ENCODE peak calls at places on chromosomes 2 and 18, in five cellular contexts. One of them, this sample, is unnamed.

GRCh38 chr2:166365239-166365638 is 10.5 kb downstream of the SCN9A start:
- DNase-seq in AG09319: no peak
- DNase-seq in pons: no peak
- DNase-seq in AG20443: no peak
- DNase-seq in effector memory CD8-positive, alpha-beta T cell: no peak
- DNase-seq in this sample: no peak

GRCh38 chr2:219962801-219963200 is 335.4 kb downstream of the SLC4A3 start:
- DNase-seq in AG09319: no peak
- DNase-seq in AG20443: no peak
- DNase-seq in effector memory CD8-positive, alpha-beta T cell: no peak
- DNase-seq in pons: no peak
- DNase-seq in this sample: no peak

GRCh38 chr2:204665771-204666170 is 120.5 kb downstream of the PARD3B start:
- DNase-seq in effector memory CD8-positive, alpha-beta T cell: no peak
- DNase-seq in AG09319: no peak
- DNase-seq in pons: no peak
- DNase-seq in AG20443: peak
- DNase-seq in this sample: no peak

GRCh38 chr2:27715318-27716165 is 51.9 kb downstream of the SLC4A1AP start:
- DNase-seq in AG20443: peak
- DNase-seq in pons: no peak
- DNase-seq in effector memory CD8-positive, alpha-beta T cell: no peak
- DNase-seq in AG09319: no peak
- DNase-seq in this sample: peak

GRCh38 chr2:79638410-79638809 is 125.6 kb downstream of the CTNNA2 start:
- DNase-seq in AG20443: no peak
- DNase-seq in effector memory CD8-positive, alpha-beta T cell: no peak
- DNase-seq in pons: no peak
- DNase-seq in AG09319: no peak
- DNase-seq in this sample: peak

GRCh38 chr2:212845941-212846340 is 305.5 kb downstream of the IKZF2 start:
- DNase-seq in effector memory CD8-positive, alpha-beta T cell: no peak
- DNase-seq in AG09319: no peak
- DNase-seq in AG20443: peak
- DNase-seq in pons: no peak
- DNase-seq in this sample: peak

GRCh38 chr2:171160119-171160629 is 519 bp downstream of the TLK1 start:
- DNase-seq in pons: peak
- DNase-seq in AG09319: peak
- DNase-seq in effector memory CD8-positive, alpha-beta T cell: peak
- DNase-seq in AG20443: peak
- DNase-seq in this sample: peak

GRCh38 chr2:167438206-167438605 is 549.9 kb downstream of the XIRP2 start:
- DNase-seq in AG09319: no peak
- DNase-seq in AG20443: no peak
- DNase-seq in pons: no peak
- DNase-seq in effector memory CD8-positive, alpha-beta T cell: no peak
- DNase-seq in this sample: peak

GRCh38 chr18:22132763-22133162 is 36.6 kb upstream of the GATA6 start:
- DNase-seq in effector memory CD8-positive, alpha-beta T cell: no peak
- DNase-seq in AG20443: no peak
- DNase-seq in AG09319: no peak
- DNase-seq in pons: no peak
- DNase-seq in this sample: no peak

GRCh38 chr2:240455719-240456606 is 20.5 kb downstream of the GPC1 start:
- DNase-seq in effector memory CD8-positive, alpha-beta T cell: no peak
- DNase-seq in AG09319: no peak
- DNase-seq in pons: no peak
- DNase-seq in AG20443: no peak
- DNase-seq in this sample: no peak

GRCh38 chr18:31679133-31679731 is 5.1 kb downstream of the B4GALT6 start:
- DNase-seq in pons: no peak
- DNase-seq in AG09319: no peak
- DNase-seq in effector memory CD8-positive, alpha-beta T cell: no peak
- DNase-seq in AG20443: no peak
- DNase-seq in this sample: peak

GRCh38 chr18:8391068-8391467 is 218.2 kb upstream of the RAB12 start:
- DNase-seq in AG09319: no peak
- DNase-seq in pons: no peak
- DNase-seq in AG20443: no peak
- DNase-seq in effector memory CD8-positive, alpha-beta T cell: no peak
- DNase-seq in this sample: no peak

GRCh38 chr2:78009289-78009688 is 487.1 kb upstream of the LRRTM4 start:
- DNase-seq in pons: no peak
- DNase-seq in AG20443: no peak
- DNase-seq in effector memory CD8-positive, alpha-beta T cell: no peak
- DNase-seq in AG09319: no peak
- DNase-seq in this sample: no peak

This sample was measured in kidney tubule cell.